ENCODE peak calls at places on chromosome 19, in five cellular contexts. U is psoas muscle; T is mesenchymal stem cell; X is CD4-positive, CD25-positive, alpha-beta regulatory T cell; V is PC-9. O is an unnamed sample.
A peak's percentile ranks its signal among the peaks of the same experiment; 100 is the strongest.

GRCh38 chr19:39369200-39369599 is 21.7 kb downstream of the PAF1 start:
- DNase-seq in U (no peak), T (no peak), X (no peak), V (no peak), O (no peak)

GRCh38 chr19:8253678-8254077 is 44.5 kb downstream of the CERS4 start:
- DNase-seq in U (no peak), T (no peak), X (no peak), V (no peak), O (no peak)

GRCh38 chr19:45079911-45080469 is 930 bp downstream of the GEMIN7 start:
- DNase-seq in U (no peak), T (no peak), X (no peak), V (no peak), O (no peak)

GRCh38 chr19:45866400-45867176 is 2.5 kb downstream of the FOXA3 start:
- DNase-seq in U (no peak), T (no peak), X (no peak), V (no peak), O (no peak)

GRCh38 chr19:623974-624373 is 9.4 kb downstream of the POLRMT start:
- DNase-seq in U (no peak), T (peak; percentile 83), X (no peak), V (no peak), O (no peak)

GRCh38 chr19:41064974-41065569 is 23.2 kb upstream of the CYP2A13 start:
- DNase-seq in U (no peak), T (peak; percentile 28), X (no peak), V (peak; percentile 34), O (no peak)

GRCh38 chr19:10104665-10105221 is 1.4 kb upstream of the PPAN start:
- DNase-seq in U (no peak), T (no peak), X (peak; percentile 86), V (no peak), O (no peak)

GRCh38 chr19:57512845-57513244 is 13.1 kb downstream of the ZNF773 start:
- DNase-seq in U (no peak), T (peak; percentile 39), X (no peak), V (no peak), O (no peak)

GRCh38 chr19:20247016-20247683 is 80.1 kb downstream of the ZNF486 start:
- DNase-seq in U (no peak), T (peak; percentile 6), X (peak; percentile 38), V (no peak), O (no peak)

GRCh38 chr19:8367327-8368001 is 3.5 kb downstream of the ANGPTL4 start:
- DNase-seq in U (peak; percentile 96), T (peak; percentile 99), X (no peak), V (peak; percentile 89), O (peak; percentile 87)

GRCh38 chr19:51143486-51143885 is 1.4 kb downstream of the SIGLEC7 start:
- DNase-seq in U (no peak), T (no peak), X (no peak), V (no peak), O (no peak)

GRCh38 chr19:47020992-47021496 is 1.4 kb downstream of the NPAS1 start:
- DNase-seq in U (no peak), T (peak; percentile 29), X (no peak), V (no peak), O (peak; percentile 51)

GRCh38 chr19:31451686-31452325 is 102.6 kb upstream of the TSHZ3 start:
- DNase-seq in U (no peak), T (no peak), X (no peak), V (no peak), O (no peak)

GRCh38 chr19:5395541-5395940 is 54.9 kb upstream of the PTPRS start:
- DNase-seq in U (no peak), T (no peak), X (no peak), V (no peak), O (no peak)

GRCh38 chr19:43611788-43612187 is at the start of gene SRRM5:
- DNase-seq in U (no peak), T (no peak), X (no peak), V (no peak), O (no peak)

GRCh38 chr19:51689751-51690358 is 3.3 kb upstream of the SPACA6 start:
- DNase-seq in U (peak; percentile 52), T (peak; percentile 64), X (no peak), V (no peak), O (peak; percentile 77)

GRCh38 chr19:7993560-7993959 is 11.9 kb downstream of the ELAVL1 start:
- DNase-seq in U (no peak), T (no peak), X (no peak), V (no peak), O (no peak)

GRCh38 chr19:39406656-39407393 is at the start of gene ZFP36:
- DNase-seq in U (peak; percentile 59), T (peak; percentile 97), X (peak; percentile 89), V (peak; percentile 69), O (peak; percentile 58)

GRCh38 chr19:34994643-34995471 is 5.3 kb upstream of the GRAMD1A start:
- DNase-seq in U (no peak), T (no peak), X (no peak), V (peak; percentile 60), O (no peak)

GRCh38 chr19:30681162-30681996 is 309.2 kb downstream of the ZNF536 start:
- DNase-seq in U (no peak), T (no peak), X (no peak), V (no peak), O (no peak)

GRCh38 chr19:30744741-30745475 is 372.7 kb downstream of the ZNF536 start:
- DNase-seq in U (no peak), T (no peak), X (no peak), V (no peak), O (no peak)

GRCh38 chr19:47416667-47417033 is 2.7 kb downstream of the MEIS3 start:
- DNase-seq in U (no peak), T (no peak), X (no peak), V (no peak), O (no peak)

GRCh38 chr19:1079566-1080111 is 12.7 kb downstream of the ARHGAP45 start:
- DNase-seq in U (no peak), T (no peak), X (no peak), V (no peak), O (no peak)

GRCh38 chr19:35266149-35266903 is 2.4 kb upstream of the USF2 start:
- DNase-seq in U (no peak), T (no peak), X (no peak), V (no peak), O (no peak)

GRCh38 chr19:47430041-47430802 is 10.9 kb upstream of the MEIS3 start:
- DNase-seq in U (no peak), T (peak; percentile 72), X (no peak), V (no peak), O (no peak)

GRCh38 chr19:4144666-4145261 is 8.7 kb upstream of the CREB3L3 start:
- DNase-seq in U (no peak), T (peak; percentile 45), X (no peak), V (peak; percentile 67), O (no peak)

GRCh38 chr19:45056831-45057230 is 18.0 kb downstream of the CLASRP start:
- DNase-seq in U (no peak), T (no peak), X (no peak), V (no peak), O (no peak)

GRCh38 chr19:9565900-9566705 is 18.2 kb downstream of the ZNF121 start:
- DNase-seq in U (no peak), T (peak; percentile 21), X (no peak), V (peak; percentile 56), O (no peak)

GRCh38 chr19:38441660-38442348 is 8.3 kb downstream of the RYR1 start:
- DNase-seq in U (no peak), T (no peak), X (no peak), V (no peak), O (no peak)

GRCh38 chr19:14472202-14472961 is 2.8 kb downstream of the PTGER1 start:
- DNase-seq in U (peak; percentile 76), T (peak; percentile 66), X (peak; percentile 83), V (no peak), O (peak; percentile 91)
- H3K4me3 ChIP-seq in U (peak overlapping the region; percentile 33), T (no peak overlapping the region), X (no peak overlapping the region), V (no peak overlapping the region), O (no peak overlapping the region)

GRCh38 chr19:2332341-2333026 is 4.0 kb downstream of the SPPL2B start:
- DNase-seq in U (no peak), T (no peak), X (peak; percentile 43), V (no peak), O (no peak)

GRCh38 chr19:2333807-2334211 is 5.3 kb downstream of the SPPL2B start:
- DNase-seq in U (no peak), T (no peak), X (no peak), V (no peak), O (no peak)

GRCh38 chr19:2331601-2332246 is 3.2 kb downstream of the SPPL2B start:
- DNase-seq in U (no peak), T (no peak), X (no peak), V (no peak), O (no peak)

GRCh38 chr19:2334426-2334825 is 5.9 kb downstream of the SPPL2B start:
- DNase-seq in U (no peak), T (no peak), X (no peak), V (no peak), O (no peak)

DNA sequence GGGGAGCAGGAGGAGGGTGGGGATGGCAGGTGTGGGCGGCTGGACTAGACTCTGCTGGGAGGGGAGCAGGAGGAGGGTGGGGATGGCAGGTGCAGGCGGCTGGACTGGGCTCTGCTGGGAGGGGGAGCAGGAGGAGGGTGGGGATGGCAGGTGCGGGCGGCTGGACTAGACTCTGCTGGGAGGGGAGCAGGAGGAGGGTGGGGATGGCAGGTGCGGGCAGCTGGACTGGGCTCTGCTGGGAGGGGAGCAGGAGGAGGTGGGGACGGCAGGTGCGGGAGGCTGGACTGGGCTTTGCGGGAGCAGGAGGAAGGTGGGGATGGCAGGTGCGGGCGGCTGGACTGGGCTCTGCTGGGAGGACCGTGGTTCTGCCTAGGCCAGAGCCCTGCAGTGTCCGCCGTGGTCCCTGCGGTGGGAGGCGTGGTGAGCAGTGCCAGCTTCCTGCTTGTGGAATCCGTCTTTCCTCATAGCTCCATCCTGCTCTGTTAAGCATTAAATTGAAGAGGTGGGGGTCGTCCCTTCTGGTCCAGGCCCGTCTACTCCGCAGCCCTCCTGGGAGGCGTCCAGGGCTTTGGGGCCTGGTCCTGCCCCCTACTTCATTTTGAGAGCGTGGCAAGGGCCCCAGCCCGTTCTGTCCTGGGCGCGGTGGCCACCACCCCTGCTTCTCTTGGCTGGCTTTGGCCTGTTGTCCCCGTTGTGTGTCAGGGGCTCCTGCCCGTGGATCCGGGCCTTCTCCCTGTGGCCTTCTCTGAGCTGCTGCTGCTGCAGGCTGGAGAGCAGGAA is 4.7 kb downstream of the SPPL2B start:
- DNase-seq in U (no peak), T (no peak), X (no peak), V (no peak), O (no peak)
- H3K4me1 ChIP-seq in U (peaks cover 42% of the 10 kb centered on the region), T (peaks cover 53% of the 10 kb centered on the region), X (peaks cover 16% of the 10 kb centered on the region), V (peaks cover 6% of the 10 kb centered on the region), O (peaks cover 7% of the 10 kb centered on the region)

GRCh38 chr19:53978975-53979801 is 12.2 kb upstream of the CACNG6 start:
- DNase-seq in U (no peak), T (no peak), X (no peak), V (no peak), O (no peak)

GRCh38 chr19:53977991-53978731 is 13.3 kb upstream of the CACNG6 start:
- DNase-seq in U (peak; percentile 83), T (peak; percentile 81), X (peak; percentile 18), V (no peak), O (peak; percentile 66)

GRCh38 chr19:53981408-53981998 is 9.9 kb upstream of the CACNG6 start:
- DNase-seq in U (no peak), T (no peak), X (no peak), V (no peak), O (no peak)

GRCh38 chr19:53980553-53981407 is 10.7 kb upstream of the CACNG6 start:
- DNase-seq in U (peak; percentile 32), T (peak; percentile 14), X (no peak), V (peak; percentile 60), O (peak; percentile 67)

GRCh38 chr19:53977429-53977990 is 13.9 kb upstream of the CACNG6 start:
- DNase-seq in U (peak; percentile 73), T (peak; percentile 88), X (peak; percentile 63), V (peak; percentile 79), O (peak; percentile 82)
- H3K4me3 ChIP-seq in U (peak overlapping the region; percentile 56), T (no peak overlapping the region), X (peak overlapping the region; percentile 79), V (no peak overlapping the region), O (no peak overlapping the region)

GRCh38 chr19:16366433-16367268 is 42.0 kb downstream of the KLF2 start:
- DNase-seq in U (no peak), T (no peak), X (peak; percentile 79), V (no peak), O (no peak)
- H3K4me1 ChIP-seq in U (peaks cover 21% of the 10 kb centered on the region), T (no peaks in the 10 kb centered on the region), X (peaks cover 97% of the 10 kb centered on the region), V (no peaks in the 10 kb centered on the region), O (no peaks in the 10 kb centered on the region)

O was measured in HAP-1.